ENCODE peak calls at places on chromosomes 1 and 21, in four cellular contexts. C, K, F and V are unnamed samples. For H3K4me1, the result is how much of the 10 kb centered on the place peaks cover.

GRCh38 chr1:206556748-206557635 is 49.7 kb downstream of the RASSF5 start:
- DNase-seq in C (peak), K (peak), F (peak), V (peak)

GRCh38 chr1:221712776-221713431 is 29.0 kb downstream of the DUSP10 start:
- DNase-seq in C (no peak), K (no peak), F (no peak), V (peak)

GRCh38 chr1:13541435-13542215 is 27.8 kb upstream of the LRRC38 start:
- DNase-seq in C (no peak), K (no peak), F (no peak), V (no peak)

GRCh38 chr1:44407430-44408180 is 2.5 kb downstream of the RNF220 start:
- DNase-seq in C (no peak), K (no peak), F (no peak), V (no peak)

GRCh38 chr1:29513357-29513756 is 277.0 kb downstream of the PTPRU start:
- DNase-seq in C (no peak), K (peak), F (peak), V (no peak)

GRCh38 chr1:19815801-19816736 is 986 bp upstream of the RNF186 start:
- DNase-seq in C (no peak), K (no peak), F (no peak), V (no peak)

GRCh38 chr21:26883768-26884167 is 38.6 kb upstream of the ADAMTS1 start:
- DNase-seq in C (no peak), K (no peak), F (no peak), V (no peak)

GRCh38 chr1:183093821-183094287 is 70.6 kb downstream of the LAMC1 start:
- DNase-seq in C (no peak), K (peak), F (no peak), V (peak)

GRCh38 chr1:24374891-24375786 is 38.4 kb downstream of the STPG1 start:
- DNase-seq in C (no peak), K (peak), F (no peak), V (no peak)

GRCh38 chr1:83520797-83521196 is 478.1 kb downstream of the TTLL7 start:
- DNase-seq in C (no peak), K (peak), F (no peak), V (no peak)

GRCh38 chr1:155873860-155874259 is 14.5 kb downstream of the SYT11 start:
- DNase-seq in C (no peak), K (no peak), F (peak), V (no peak)

GRCh38 chr1:179031855-179032513 is 6.3 kb downstream of the FAM20B start:
- DNase-seq in C (no peak), K (no peak), F (no peak), V (no peak)

GRCh38 chr1:29655145-29655544 is 418.8 kb downstream of the PTPRU start:
- DNase-seq in C (no peak), K (no peak), F (no peak), V (no peak)

GRCh38 chr21:18142639-18143038 is 102.0 kb upstream of the CHODL start:
- DNase-seq in C (no peak), K (no peak), F (no peak), V (no peak)

GRCh38 chr1:29083318-29084195 is 40.1 kb downstream of the TMEM200B start:
- DNase-seq in C (peak), K (no peak), F (no peak), V (no peak)

GRCh38 chr1:8374812-8375211 is 56.9 kb downstream of the SLC45A1 start:
- DNase-seq in C (peak), K (peak), F (peak), V (peak)

GRCh38 chr1:115782571-115783281 is 14.2 kb upstream of the CASQ2 start:
- DNase-seq in C (no peak), K (peak), F (no peak), V (no peak)

GRCh38 chr1:240415532-240415931 is 196.4 kb downstream of the GREM2 start:
- DNase-seq in C (no peak), K (peak), F (no peak), V (no peak)

GRCh38 chr1:23805025-23805424 is 4.5 kb upstream of the GALE start:
- DNase-seq in C (no peak), K (no peak), F (no peak), V (no peak)

GRCh38 chr1:90502696-90503095 is 214.4 kb downstream of the BARHL2 start:
- DNase-seq in C (no peak), K (no peak), F (no peak), V (no peak)

GRCh38 chr1:243587823-243588560 is 262.1 kb downstream of the AKT3 start:
- DNase-seq in C (no peak), K (no peak), F (no peak), V (no peak)

GRCh38 chr1:25912076-25912831 is 6.0 kb upstream of the STMN1 start:
- DNase-seq in C (no peak), K (peak), F (peak), V (no peak)

GRCh38 chr1:199041173-199041914 is 402.5 kb downstream of the PTPRC start:
- DNase-seq in C (no peak), K (no peak), F (no peak), V (no peak)

GRCh38 chr1:110011527-110012041 is 22.8 kb upstream of the STRIP1 start:
- DNase-seq in C (no peak), K (peak), F (peak), V (no peak)

GRCh38 chr1:4613606-4614370 is 40.6 kb upstream of the AJAP1 start:
- DNase-seq in C (no peak), K (no peak), F (no peak), V (no peak)

DNA sequence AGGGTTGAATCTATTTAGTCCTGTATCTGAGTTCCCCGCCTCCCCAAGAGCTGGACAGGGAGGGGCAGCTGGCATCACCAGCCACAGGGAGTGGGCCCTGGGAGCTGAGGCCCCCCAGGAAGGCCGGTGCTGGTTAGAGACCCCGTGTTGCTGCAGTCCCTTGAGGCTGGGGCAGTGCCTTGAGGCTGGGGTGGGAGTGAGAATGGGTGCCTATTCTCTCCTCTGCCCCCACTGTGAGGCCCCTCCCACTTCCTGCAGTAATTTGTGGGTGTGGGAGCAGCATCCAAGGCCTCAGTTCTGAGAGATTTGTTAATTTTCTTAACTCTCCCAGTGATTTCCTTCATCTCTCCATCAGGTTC is 2.5 kb upstream of the TRAPPC3 start:
- DNase-seq in C (peak), K (no peak), F (no peak), V (no peak)
- TF ChIP-seq POLR2A in C (no peak), K (no peak), F (no peak), V (no peak)

DNA sequence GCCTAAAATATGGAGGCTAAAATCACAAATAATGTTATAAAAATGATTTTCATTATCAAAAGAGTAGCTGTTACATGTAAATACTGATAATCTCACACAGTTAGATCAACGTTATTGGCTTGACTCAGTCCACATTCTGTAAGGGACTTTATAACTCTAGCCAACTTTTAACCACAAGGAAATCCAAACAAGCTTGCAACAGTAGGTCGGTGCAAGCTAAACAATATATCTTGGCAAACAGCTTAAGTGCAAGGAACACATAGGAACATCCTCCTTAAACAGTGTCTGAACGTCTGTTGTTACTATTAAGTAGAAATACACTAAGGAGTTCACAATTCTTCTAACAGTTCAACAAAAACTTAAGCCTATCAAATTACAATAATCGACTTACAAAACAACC is 126.7 kb downstream of the EIF4G3 start:
- DNase-seq in C (no peak), K (no peak), F (peak), V (no peak)
- H3K4me1 ChIP-seq in C (under half), K (under half), F (under half), V (under half)

GRCh38 chr1:3212453-3213230 is 143.6 kb downstream of the PRDM16 start:
- DNase-seq in C (no peak), K (no peak), F (no peak), V (no peak)
- TF ChIP-seq POLR2A in C (no peak), K (no peak), F (no peak), V (no peak)

GRCh38 chr1:6508154-6508875 is 16.8 kb upstream of the PLEKHG5 start:
- DNase-seq in C (no peak), K (no peak), F (no peak), V (no peak)
- H3K4me1 ChIP-seq in C (under half), K (under half), F (under half), V (under half)

GRCh38 chr1:9374748-9375345 is 82.2 kb downstream of the SPSB1 start:
- DNase-seq in C (no peak), K (no peak), F (no peak), V (no peak)
- TF ChIP-seq POLR2A in C (no peak), K (no peak), F (no peak), V (no peak)

GRCh38 chr1:36964830-36965229 is 69.5 kb downstream of the GRIK3 start:
- DNase-seq in C (no peak), K (no peak), F (no peak), V (no peak)
- H3K4me1 ChIP-seq in C (under half), K (under half), F (under half), V (under half)